ENCODE peak calls at places on chromosomes 7 and 10, in nine cellular contexts. K is right lobe of liver, H is glutamatergic neuron, Z is neural progenitor cell, F is progenitor cell of endocrine pancreas, S is AG10803, P is cardiac fibroblast, I is left ventricle myocardium inferior, R is ovary. O is an unnamed sample.

GRCh38 chr7:87934699-87935372 is 785 bp downstream of the ADAM22 start:
- DNase-seq in K (no peak), H (peak), Z (peak), F (peak), S (no peak), P (peak), I (no peak), R (no peak), O (peak)

GRCh38 chr10:79022565-79023488 is 45.9 kb upstream of the ZMIZ1 start:
- DNase-seq in K (peak), H (no peak), Z (peak), F (no peak), S (no peak), P (peak), I (peak), R (peak), O (no peak)

GRCh38 chr7:31874631-31875374 is 187.8 kb downstream of the PPP1R17 start:
- DNase-seq in K (no peak), H (no peak), Z (no peak), F (no peak), S (no peak), P (no peak), I (no peak), R (no peak), O (no peak)

GRCh38 chr7:82335927-82336326 is 107.7 kb downstream of the CACNA2D1 start:
- DNase-seq in K (no peak), H (peak), Z (peak), F (no peak), S (peak), P (no peak), I (no peak), R (no peak), O (no peak)

GRCh38 chr10:93034426-93034825 is 26.2 kb upstream of the CYP26C1 start:
- DNase-seq in K (no peak), H (no peak), Z (no peak), F (no peak), S (peak), P (peak), I (no peak), R (no peak), O (peak)

GRCh38 chr10:127349737-127350136 is 153.3 kb upstream of the INSYN2A start:
- DNase-seq in K (no peak), H (no peak), Z (no peak), F (no peak), S (no peak), P (peak), I (no peak), R (no peak), O (no peak)

GRCh38 chr10:14543048-14543903 is 212.6 kb upstream of the FRMD4A start:
- DNase-seq in K (no peak), H (no peak), Z (no peak), F (no peak), S (no peak), P (peak), I (no peak), R (peak), O (no peak)

GRCh38 chr10:356452-356851 is 221.2 kb downstream of the ZMYND11 start:
- DNase-seq in K (no peak), H (no peak), Z (no peak), F (no peak), S (no peak), P (no peak), I (no peak), R (no peak), O (no peak)

GRCh38 chr10:100041620-100042019 is 31.9 kb upstream of the DNMBP start:
- DNase-seq in K (no peak), H (no peak), Z (no peak), F (no peak), S (no peak), P (no peak), I (no peak), R (no peak), O (no peak)

GRCh38 chr10:3902809-3903410 is 117.9 kb upstream of the KLF6 start:
- DNase-seq in K (no peak), H (no peak), Z (no peak), F (no peak), S (peak), P (peak), I (no peak), R (no peak), O (peak)

GRCh38 chr10:60679388-60679987 is 98.8 kb upstream of the CDK1 start:
- DNase-seq in K (no peak), H (no peak), Z (no peak), F (no peak), S (no peak), P (no peak), I (no peak), R (no peak), O (no peak)

GRCh38 chr10:103545771-103546281 is 52.3 kb downstream of the NEURL1 start:
- DNase-seq in K (peak), H (no peak), Z (no peak), F (no peak), S (no peak), P (no peak), I (no peak), R (no peak), O (no peak)

GRCh38 chr10:62961951-62962523 is 145.9 kb upstream of the EGR2 start:
- DNase-seq in K (no peak), H (no peak), Z (peak), F (no peak), S (peak), P (peak), I (no peak), R (no peak), O (no peak)

GRCh38 chr10:78690354-78691111 is 378.2 kb upstream of the ZMIZ1 start:
- DNase-seq in K (no peak), H (no peak), Z (no peak), F (no peak), S (no peak), P (no peak), I (no peak), R (no peak), O (no peak)

GRCh38 chr7:44310221-44310848 is 15.1 kb downstream of the CAMK2B start:
- DNase-seq in K (no peak), H (no peak), Z (no peak), F (no peak), S (no peak), P (peak), I (no peak), R (no peak), O (no peak)

GRCh38 chr7:139108256-139109187 is 998 bp downstream of the ZC3HAV1 start:
- DNase-seq in K (peak), H (peak), Z (peak), F (peak), S (peak), P (peak), I (peak), R (peak), O (peak)

GRCh38 chr10:43376046-43376635 is 4.7 kb downstream of the FXYD4 start:
- DNase-seq in K (no peak), H (no peak), Z (no peak), F (no peak), S (no peak), P (no peak), I (no peak), R (no peak), O (no peak)

GRCh38 chr7:157738064-157738460 is 401.3 kb downstream of the DNAJB6 start:
- DNase-seq in K (no peak), H (no peak), Z (peak), F (peak), S (no peak), P (no peak), I (no peak), R (peak), O (no peak)

GRCh38 chr7:22718200-22718711 is 8.7 kb upstream of the IL6 start:
- DNase-seq in K (no peak), H (no peak), Z (peak), F (no peak), S (peak), P (peak), I (no peak), R (no peak), O (peak)
- TF ChIP-seq CTCF in K (no peak), H (no peak), Z (no peak), F (no peak), S (no peak), P (no peak), I (no peak), R (no peak), O (no peak)

DNA sequence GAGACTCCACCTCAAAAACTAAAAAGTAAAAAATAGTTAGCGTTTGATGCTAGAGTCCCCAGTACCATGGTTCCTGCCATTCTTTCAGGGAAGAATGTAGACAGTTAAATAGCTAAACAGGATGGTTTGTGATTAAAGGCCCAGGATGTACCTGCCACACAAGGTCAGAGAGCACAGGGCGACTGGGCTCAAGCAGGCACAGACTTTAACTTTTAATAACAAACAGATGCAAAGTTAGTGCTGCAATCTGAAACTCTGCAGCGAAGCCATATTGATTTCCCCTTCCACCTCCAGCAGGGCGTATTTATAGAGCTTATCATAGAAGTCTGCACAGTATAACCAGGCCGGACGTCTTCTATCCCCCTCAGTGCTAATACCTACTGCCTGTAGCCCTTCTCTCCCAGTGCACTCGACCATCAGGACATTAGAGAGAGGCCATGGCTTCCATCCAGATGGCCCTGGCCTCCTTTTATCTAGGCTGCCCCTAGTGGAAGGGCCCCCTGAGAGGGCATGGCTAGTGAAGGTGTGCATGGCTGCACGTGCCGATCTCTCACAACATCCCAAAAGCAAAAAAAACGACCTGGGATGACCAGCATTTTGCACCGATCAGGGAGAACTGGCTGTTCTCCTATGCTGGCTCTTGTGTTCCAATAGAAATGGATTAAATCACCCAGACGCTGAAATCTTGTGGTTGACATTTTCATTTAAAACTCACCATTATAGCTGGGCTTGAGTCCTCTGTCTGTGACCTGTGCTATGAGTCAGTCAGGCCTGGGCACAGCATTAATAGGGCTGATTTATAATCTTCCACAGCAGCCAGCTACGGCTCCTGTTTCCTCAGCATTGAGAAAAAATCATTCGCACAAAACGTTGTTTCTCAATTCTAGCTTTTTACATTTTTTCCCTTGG is 7.6 kb upstream of the BAG3 start:
- DNase-seq in K (no peak), H (no peak), Z (no peak), F (no peak), S (peak), P (no peak), I (no peak), R (no peak), O (peak)
- TF ChIP-seq CTCF in K (no peak), H (no peak), Z (no peak), F (peak), S (peak), P (no peak), I (no peak), R (no peak), O (no peak)

GRCh38 chr7:47847207-47847606 is 101.1 kb downstream of the PKD1L1 start:
- DNase-seq in K (no peak), H (no peak), Z (no peak), F (no peak), S (no peak), P (no peak), I (no peak), R (no peak), O (no peak)

GRCh38 chr7:47852330-47853245 is 95.7 kb downstream of the PKD1L1 start:
- DNase-seq in K (no peak), H (no peak), Z (peak), F (no peak), S (no peak), P (peak), I (no peak), R (no peak), O (no peak)
- TF ChIP-seq CTCF in K (no peak), H (no peak), Z (peak), F (peak), S (peak), P (peak), I (peak), R (no peak), O (no peak)

GRCh38 chr7:70775570-70776156 is 356.3 kb upstream of the GALNT17 start:
- DNase-seq in K (no peak), H (no peak), Z (no peak), F (no peak), S (peak), P (peak), I (no peak), R (no peak), O (no peak)
- TF ChIP-seq CTCF in K (peak), H (peak), Z (peak), F (peak), S (peak), P (no peak), I (no peak), R (no peak), O (no peak)